ENCODE peak calls at places on chromosomes 4 and X, in four cellular contexts. U is K562, X is SHP77, P is iris pigment epithelial cell. R is an unnamed sample.

GRCh38 chrX:139932077-139932900 is 564 bp downstream of the ATP11C start:
- DNase-seq in U (peak; percentile 81), X (no peak), P (peak; percentile 42), R (peak; percentile 37)

GRCh38 chr4:24067781-24068193 is 177.9 kb upstream of the PPARGC1A start:
- DNase-seq in U (no peak), X (peak; percentile 40), P (peak; percentile 71), R (peak; percentile 66)

GRCh38 chrX:42948723-42949122 is 170.8 kb upstream of the PPP1R2C start:
- DNase-seq in U (no peak), X (no peak), P (no peak), R (no peak)

GRCh38 chrX:10598540-10598939 is 21.8 kb downstream of the MID1 start:
- DNase-seq in U (no peak), X (no peak), P (no peak), R (no peak)

GRCh38 chrX:17552251-17552650 is 177.3 kb downstream of the NHS start:
- DNase-seq in U (no peak), X (no peak), P (peak; percentile 41), R (peak; percentile 13)

GRCh38 chr4:95263391-95263790 is 285.4 kb downstream of the UNC5C start:
- DNase-seq in U (no peak), X (no peak), P (no peak), R (peak; percentile 12)

GRCh38 chrX:39759526-39760224 is 338.1 kb downstream of the BCOR start:
- DNase-seq in U (no peak), X (peak; percentile 5), P (peak; percentile 78), R (peak; percentile 63)

GRCh38 chrX:139882299-139882698 is 50.6 kb downstream of the ATP11C start:
- DNase-seq in U (no peak), X (no peak), P (peak; percentile 26), R (peak; percentile 42)

GRCh38 chrX:63930140-63930539 is 145.1 kb upstream of the ARHGEF9 start:
- DNase-seq in U (no peak), X (no peak), P (no peak), R (no peak)

R was measured in mesenchymal stem cell.